ENCODE peak calls at places on chromosomes 12 and 14, in seven cellular contexts. Y is stimulated activated CD8-positive, alpha-beta memory T cell treated with anti-CD3 and anti-CD28 coated beads, Interleukin-4, amount 100 ng/mL, for 48 hours; U is hypothalamus; F is HEK293T; P is HS-27A; J is frontal cortex; V is cerebellum. T is an unnamed sample.
A peak's percentile ranks its signal among the peaks of the same experiment; 100 is the strongest.

GRCh38 chr12:107990325-107990724 is 138.8 kb upstream of the WSCD2 start:
- DNase-seq in F (peak; percentile 13), P (no peak), V (peak; percentile 21), U (peak; percentile 0), Y (peak; percentile 38), J (no peak), T (peak; percentile 40)

GRCh38 chr12:75713434-75713833 is 202.0 kb upstream of the KRR1 start:
- DNase-seq in J (no peak), V (no peak), P (no peak), F (no peak), U (no peak), Y (no peak), T (no peak)

GRCh38 chr14:34355584-34356266 is 106.3 kb downstream of the SPTSSA start:
- DNase-seq in P (no peak), J (no peak), U (no peak), F (no peak), V (peak; percentile 63), Y (no peak), T (no peak)

GRCh38 chr14:80202888-80203562 is 8.3 kb downstream of the DIO2 start:
- DNase-seq in P (no peak), F (peak; percentile 53), J (no peak), U (no peak), V (no peak), Y (peak; percentile 67), T (peak; percentile 39)

GRCh38 chr12:68853396-68854077 is 45.6 kb downstream of the MDM2 start:
- DNase-seq in V (no peak), J (no peak), F (no peak), P (no peak), Y (no peak), U (no peak), T (no peak)

GRCh38 chr12:116532986-116533342 is 26.2 kb upstream of the MAP1LC3B2 start:
- DNase-seq in U (no peak), J (no peak), F (no peak), Y (no peak), V (no peak), P (no peak), T (no peak)

GRCh38 chr14:89336338-89336737 is 80.7 kb downstream of the FOXN3 start:
- DNase-seq in U (no peak), F (no peak), V (no peak), J (no peak), P (no peak), Y (no peak), T (no peak)

GRCh38 chr14:23095196-23096108 is at the start of gene C14orf119:
- DNase-seq in P (peak; percentile 100), U (no peak), F (peak; percentile 99), Y (peak; percentile 100), J (peak; percentile 97), V (peak; percentile 100), T (no peak)

GRCh38 chr14:25944020-25944419 is 653.8 kb downstream of the NOVA1 start:
- DNase-seq in F (no peak), U (no peak), Y (no peak), V (no peak), P (no peak), J (no peak), T (no peak)

GRCh38 chr14:95871531-95871930 is 5.1 kb upstream of the TUNAR start:
- DNase-seq in J (no peak), Y (no peak), V (no peak), F (no peak), U (no peak), P (no peak), T (no peak)

GRCh38 chr12:25717552-25717951 is 164.5 kb upstream of the LMNTD1 start:
- DNase-seq in P (no peak), F (no peak), U (no peak), Y (no peak), V (no peak), J (no peak), T (no peak)

T was measured in activated T-cell treated with anti-CD3 and anti-CD28 coated beads, Interleukin-2, amount 50 U/mL, for 48 hours.